ENCODE peak calls at places on chromosomes 16 and 17, in four cellular contexts. One of them, this sample, is unnamed.

GRCh38 chr17:1351967-1352366 is 48.1 kb downstream of the YWHAE start:
- DNase-seq in K562: no peak
- DNase-seq in H1: no peak
- DNase-seq in HepG2: no peak
- DNase-seq in this sample: no peak

GRCh38 chr17:21263351-21263750 is 10.1 kb upstream of the NATD1 start:
- DNase-seq in K562: no peak
- DNase-seq in H1: no peak
- DNase-seq in HepG2: no peak
- DNase-seq in this sample: no peak

GRCh38 chr16:89023151-89023551 is 46.1 kb upstream of the CBFA2T3 start:
- DNase-seq in K562: no peak
- DNase-seq in H1: no peak
- DNase-seq in HepG2: no peak
- DNase-seq in this sample: no peak

GRCh38 chr17:61307905-61308886 is 91.4 kb upstream of the TBX2 start:
- DNase-seq in K562: no peak
- DNase-seq in H1: no peak
- DNase-seq in HepG2: no peak
- DNase-seq in this sample: no peak

GRCh38 chr17:48579738-48580543 is 1.8 kb upstream of the HOXB4 start:
- DNase-seq in K562: no peak
- DNase-seq in H1: no peak
- DNase-seq in HepG2: no peak
- DNase-seq in this sample: peak; percentile 79

GRCh38 chr16:54437361-54437760 is 150.8 kb upstream of the IRX3 start:
- DNase-seq in K562: no peak
- DNase-seq in H1: no peak
- DNase-seq in HepG2: no peak
- DNase-seq in this sample: no peak

GRCh38 chr17:27959382-27959709 is 66.2 kb upstream of the LYRM9 start:
- DNase-seq in K562: no peak
- DNase-seq in H1: no peak
- DNase-seq in HepG2: no peak
- DNase-seq in this sample: no peak

GRCh38 chr17:37187262-37187661 is 188.5 kb upstream of the C17orf78 start:
- DNase-seq in K562: no peak
- DNase-seq in H1: no peak
- DNase-seq in HepG2: no peak
- DNase-seq in this sample: no peak

GRCh38 chr17:41382396-41382795 is 290 bp upstream of the KRT34 start:
- DNase-seq in K562: no peak
- DNase-seq in H1: no peak
- DNase-seq in HepG2: no peak
- DNase-seq in this sample: no peak

GRCh38 chr16:79767597-79768280 is 167.2 kb upstream of the MAF start:
- DNase-seq in K562: no peak
- DNase-seq in H1: no peak
- DNase-seq in HepG2: peak; percentile 40
- DNase-seq in this sample: no peak

GRCh38 chr16:31190818-31191444 is 11.0 kb downstream of the FUS start:
- DNase-seq in K562: peak; percentile 32
- DNase-seq in H1: no peak
- DNase-seq in HepG2: no peak
- DNase-seq in this sample: no peak

GRCh38 chr17:72425796-72426173 is 305.0 kb downstream of the SOX9 start:
- DNase-seq in K562: no peak
- DNase-seq in H1: no peak
- DNase-seq in HepG2: no peak
- DNase-seq in this sample: no peak

GRCh38 chr17:72426321-72426720 is 305.5 kb downstream of the SOX9 start:
- DNase-seq in K562: no peak
- DNase-seq in H1: no peak
- DNase-seq in HepG2: no peak
- DNase-seq in this sample: no peak

GRCh38 chr17:72427761-72428109 is 306.9 kb downstream of the SOX9 start:
- DNase-seq in K562: no peak
- DNase-seq in H1: no peak
- DNase-seq in HepG2: no peak
- DNase-seq in this sample: no peak

GRCh38 chr17:72425133-72425795 is 304.4 kb downstream of the SOX9 start:
- DNase-seq in K562: no peak
- DNase-seq in H1: no peak
- DNase-seq in HepG2: no peak
- DNase-seq in this sample: no peak

GRCh38 chr17:72426948-72427760 is 306.3 kb downstream of the SOX9 start:
- DNase-seq in K562: no peak
- DNase-seq in H1: no peak
- DNase-seq in HepG2: no peak
- DNase-seq in this sample: no peak
- H2AFZ ChIP-seq in K562: no peak overlapping the region
- H2AFZ ChIP-seq in H1: no peak overlapping the region
- H2AFZ ChIP-seq in HepG2: no peak overlapping the region
- H2AFZ ChIP-seq in this sample: no peak overlapping the region

GRCh38 chr16:10543231-10543630 is 37.2 kb downstream of the EMP2 start:
- DNase-seq in K562: no peak
- DNase-seq in H1: no peak
- DNase-seq in HepG2: no peak
- DNase-seq in this sample: no peak
- H3K27ac ChIP-seq in K562: no peak overlapping the region
- H3K27ac ChIP-seq in H1: no peak overlapping the region
- H3K27ac ChIP-seq in HepG2: no peak overlapping the region
- H3K27ac ChIP-seq in this sample: no peak overlapping the region

DNA sequence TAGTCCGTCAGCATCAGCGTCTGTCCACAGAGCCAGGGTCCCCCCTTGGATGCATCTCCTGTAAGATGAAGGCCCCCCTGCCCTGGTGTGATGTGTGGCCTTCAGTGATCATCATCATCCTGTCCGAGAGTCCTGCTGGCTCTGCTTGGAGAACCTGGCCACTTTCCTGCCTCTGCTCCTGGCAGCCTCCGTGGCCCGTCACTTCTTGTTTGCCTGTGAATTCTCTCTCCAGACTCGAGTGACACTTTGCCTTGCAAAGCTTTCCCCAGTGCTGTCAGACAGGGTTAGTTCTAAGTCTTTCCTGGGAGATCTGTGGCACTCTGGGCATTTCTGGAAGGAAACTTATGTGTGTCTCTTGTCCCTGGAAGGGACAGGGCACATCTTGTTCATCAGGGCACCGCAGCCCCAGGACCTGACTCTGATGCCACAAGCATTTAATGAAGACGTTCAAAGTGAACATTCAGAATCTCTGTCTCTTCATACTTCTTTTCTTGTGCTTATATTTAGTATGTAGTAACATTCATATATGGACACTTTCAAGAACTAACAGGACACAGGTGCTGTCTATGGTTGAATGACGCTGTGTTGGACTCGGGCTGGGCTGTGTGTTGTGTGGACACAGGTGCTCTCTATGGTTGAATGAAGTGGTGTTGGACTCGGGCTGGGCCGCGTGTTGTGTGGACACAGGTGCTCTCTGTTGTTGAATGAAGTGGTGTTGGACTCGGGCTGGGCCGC is 68.5 kb downstream of the RPTOR start:
- DNase-seq in K562: no peak
- DNase-seq in H1: no peak
- DNase-seq in HepG2: no peak
- DNase-seq in this sample: no peak
- TF ChIP-seq JUN in K562: no peak
- TF ChIP-seq JUN in H1: no peak
- TF ChIP-seq JUN in HepG2: no peak
- TF ChIP-seq JUN in this sample: no peak

GRCh38 chr17:29123111-29123510 is 57.1 kb downstream of the MYO18A start:
- DNase-seq in K562: no peak
- DNase-seq in H1: no peak
- DNase-seq in HepG2: no peak
- DNase-seq in this sample: no peak

GRCh38 chr17:29124931-29125270 is 55.3 kb downstream of the MYO18A start:
- DNase-seq in K562: peak; percentile 52
- DNase-seq in H1: no peak
- DNase-seq in HepG2: no peak
- DNase-seq in this sample: no peak

GRCh38 chr17:29125651-29126050 is 54.5 kb downstream of the MYO18A start:
- DNase-seq in K562: no peak
- DNase-seq in H1: no peak
- DNase-seq in HepG2: no peak
- DNase-seq in this sample: no peak

GRCh38 chr17:29126268-29126923 is 53.8 kb downstream of the MYO18A start:
- DNase-seq in K562: no peak
- DNase-seq in H1: no peak
- DNase-seq in HepG2: no peak
- DNase-seq in this sample: no peak

DNA sequence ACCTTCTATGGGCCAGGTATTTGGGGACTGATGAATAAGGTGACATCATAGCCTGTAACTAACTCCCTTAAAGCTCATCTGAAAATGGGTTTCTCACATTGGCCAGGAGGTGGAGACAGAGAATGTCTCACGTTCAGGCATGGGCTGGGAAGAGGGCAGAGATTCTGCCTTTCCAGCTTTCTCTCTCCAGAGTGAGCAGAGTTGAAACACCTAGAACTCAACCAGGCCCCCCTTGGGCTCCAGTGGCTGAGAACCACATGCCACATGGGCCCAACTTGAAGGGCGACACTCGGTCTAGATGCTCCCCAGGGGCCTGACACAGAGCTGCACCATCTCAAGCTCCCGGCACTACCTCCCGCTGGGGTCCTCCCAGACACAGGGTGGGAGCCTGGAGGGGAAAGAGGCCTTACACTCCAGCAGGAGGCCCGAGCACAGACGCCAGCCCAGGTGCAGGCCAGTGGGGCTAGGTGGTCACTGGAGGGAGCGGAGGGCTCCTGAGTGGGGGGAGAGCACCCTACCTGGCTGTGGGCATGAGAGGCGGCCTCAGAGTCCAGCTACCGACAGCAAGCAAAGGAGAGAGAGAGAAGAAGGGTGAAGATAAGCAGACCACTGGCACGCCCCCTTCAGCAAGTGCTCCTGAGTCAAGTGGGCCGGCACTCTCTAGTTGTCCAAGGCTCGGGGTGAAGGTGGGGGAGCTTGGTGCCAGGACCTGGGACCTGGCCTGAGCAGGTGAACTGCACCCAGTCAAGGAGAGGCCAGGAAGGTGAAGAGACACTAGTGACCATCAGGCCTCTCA is 55.9 kb downstream of the MYO18A start:
- DNase-seq in K562: peak; percentile 64
- DNase-seq in H1: no peak
- DNase-seq in HepG2: peak; percentile 71
- DNase-seq in this sample: peak; percentile 61
- H2AFZ ChIP-seq in K562: no peak overlapping the region
- H2AFZ ChIP-seq in H1: no peak overlapping the region
- H2AFZ ChIP-seq in HepG2: no peak overlapping the region
- H2AFZ ChIP-seq in this sample: no peak overlapping the region

GRCh38 chr16:75727221-75727620 is 931 bp upstream of the CPHXL start:
- DNase-seq in K562: no peak
- DNase-seq in H1: no peak
- DNase-seq in HepG2: peak; percentile 86
- DNase-seq in this sample: no peak
- H3K27ac ChIP-seq in K562: no peak overlapping the region
- H3K27ac ChIP-seq in H1: no peak overlapping the region
- H3K27ac ChIP-seq in HepG2: no peak overlapping the region
- H3K27ac ChIP-seq in this sample: no peak overlapping the region

GRCh38 chr17:57195790-57196460 is 60.4 kb upstream of the MSI2 start:
- DNase-seq in K562: no peak
- DNase-seq in H1: no peak
- DNase-seq in HepG2: no peak
- DNase-seq in this sample: no peak
- TF ChIP-seq JUN in K562: no peak
- TF ChIP-seq JUN in H1: no peak
- TF ChIP-seq JUN in HepG2: no peak
- TF ChIP-seq JUN in this sample: no peak

DNA sequence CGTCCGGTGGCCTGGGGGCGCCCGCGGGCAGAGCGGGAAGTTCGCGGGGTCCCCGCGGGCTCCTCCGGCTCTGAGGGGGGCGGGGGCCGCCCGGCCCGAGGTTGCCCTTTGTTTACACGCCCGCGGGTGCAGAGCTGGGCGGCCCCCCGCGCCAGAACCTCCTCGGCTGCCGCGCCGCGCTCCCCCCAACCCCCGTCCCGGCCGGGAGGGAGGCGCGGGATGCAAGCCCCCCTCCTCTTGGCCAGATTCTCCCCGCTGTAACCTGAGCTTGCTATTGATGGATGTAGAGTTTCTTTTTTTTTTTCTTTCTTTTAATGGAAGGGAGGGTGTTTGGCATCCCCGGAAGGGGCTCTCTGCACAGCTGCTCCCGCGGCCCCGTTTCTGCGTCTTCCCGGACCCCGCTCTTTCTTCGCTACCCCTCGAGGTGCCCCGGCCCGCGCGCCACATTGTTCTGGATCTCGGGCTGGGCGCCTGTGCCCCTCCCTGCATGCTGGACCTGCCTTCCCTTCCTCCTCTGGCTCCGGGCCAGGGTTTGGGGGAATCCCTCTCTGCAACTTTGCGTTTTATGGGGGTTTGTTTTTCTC is 648 bp downstream of the CBX2 start:
- DNase-seq in K562: peak; percentile 44
- DNase-seq in H1: no peak
- DNase-seq in HepG2: no peak
- DNase-seq in this sample: no peak
- H2AFZ ChIP-seq in K562: peak overlapping the region; percentile 79
- H2AFZ ChIP-seq in H1: no peak overlapping the region
- H2AFZ ChIP-seq in HepG2: no peak overlapping the region
- H2AFZ ChIP-seq in this sample: peak overlapping the region; percentile 87

GRCh38 chr17:7314719-7315569 is at the start of gene GPS2:
- DNase-seq in K562: peak; percentile 78
- DNase-seq in H1: no peak
- DNase-seq in HepG2: peak; percentile 81
- DNase-seq in this sample: peak; percentile 84

GRCh38 chr17:7313028-7313889 is 1.9 kb downstream of the GPS2 start:
- DNase-seq in K562: no peak
- DNase-seq in H1: no peak
- DNase-seq in HepG2: peak; percentile 45
- DNase-seq in this sample: no peak

GRCh38 chr17:7312432-7313027 is 2.6 kb downstream of the GPS2 start:
- DNase-seq in K562: no peak
- DNase-seq in H1: no peak
- DNase-seq in HepG2: no peak
- DNase-seq in this sample: no peak

GRCh38 chr17:7315570-7316243 is 547 bp upstream of the GPS2 start:
- DNase-seq in K562: no peak
- DNase-seq in H1: no peak
- DNase-seq in HepG2: no peak
- DNase-seq in this sample: no peak

GRCh38 chr17:7313890-7314718 is 1.1 kb downstream of the GPS2 start:
- DNase-seq in K562: no peak
- DNase-seq in H1: no peak
- DNase-seq in HepG2: no peak
- DNase-seq in this sample: no peak
- H3K27ac ChIP-seq in K562: peak overlapping the region; percentile 75
- H3K27ac ChIP-seq in H1: peak overlapping the region; percentile 61
- H3K27ac ChIP-seq in HepG2: peak overlapping the region; percentile 60
- H3K27ac ChIP-seq in this sample: peak overlapping the region; percentile 65